ENCODE peak calls at places on chromosomes 6 and 20, in five cellular contexts. L is IMR-90, T is A549, A is heart left ventricle, M is adrenal gland. O is an unnamed sample.
A peak's percentile ranks its signal among the peaks of the same experiment; 100 is the strongest.

GRCh38 chr6:16179970-16180431 is 51.1 kb downstream of the MYLIP start:
- DNase-seq in A (no peak), L (no peak), M (no peak), T (no peak), O (no peak)

GRCh38 chr6:88866856-88867255 is 96.6 kb downstream of the RNGTT start:
- DNase-seq in M (no peak), A (no peak), T (no peak), L (peak; percentile 25), O (no peak)

GRCh38 chr20:63264519-63264918 is 8.1 kb upstream of the ARFGAP1 start:
- DNase-seq in A (no peak), T (no peak), M (no peak), L (no peak), O (no peak)

GRCh38 chr6:157514659-157515496 is 133.9 kb downstream of the ZDHHC14 start:
- DNase-seq in A (no peak), L (peak; percentile 69), T (peak; percentile 55), M (peak; percentile 70), O (no peak)

GRCh38 chr6:126446187-126446696 is 106.3 kb downstream of the CENPW start:
- DNase-seq in M (no peak), T (no peak), L (no peak), A (no peak), O (no peak)

GRCh38 chr6:139640453-139640852 is 266.0 kb upstream of the CITED2 start:
- DNase-seq in L (no peak), T (no peak), A (no peak), M (no peak), O (no peak)

GRCh38 chr6:169337881-169338445 is 84.3 kb upstream of the THBS2 start:
- DNase-seq in M (no peak), A (no peak), L (no peak), T (no peak), O (peak; percentile 86)

GRCh38 chr20:1174787-1175186 is 10.0 kb downstream of the TMEM74B start:
- DNase-seq in M (no peak), L (no peak), T (no peak), A (no peak), O (peak; percentile 53)

GRCh38 chr20:53859684-53860083 is 210.7 kb downstream of the BCAS1 start:
- DNase-seq in L (no peak), M (peak; percentile 37), T (no peak), A (peak; percentile 81), O (no peak)

GRCh38 chr6:35782424-35782823 is 1.6 kb downstream of the CLPSL1 start:
- DNase-seq in M (no peak), T (no peak), A (no peak), L (no peak), O (no peak)

GRCh38 chr20:33832113-33832853 is 21.1 kb downstream of the CHMP4B start:
- DNase-seq in A (peak; percentile 33), T (no peak), M (no peak), L (peak; percentile 21), O (no peak)

GRCh38 chr6:33752139-33753015 is 5.7 kb upstream of the IP6K3 start:
- DNase-seq in L (no peak), T (no peak), M (no peak), A (no peak), O (no peak)

GRCh38 chr20:13220857-13221297 is at the start of gene ISM1:
- DNase-seq in M (no peak), A (no peak), T (peak; percentile 33), L (no peak), O (no peak)

GRCh38 chr20:20150241-20150640 is 97.9 kb downstream of the CFAP61 start:
- DNase-seq in T (no peak), L (no peak), M (no peak), A (no peak), O (no peak)

GRCh38 chr6:18509871-18510643 is 122.9 kb downstream of the RNF144B start:
- DNase-seq in T (no peak), A (no peak), L (no peak), M (no peak), O (no peak)

GRCh38 chr6:113672691-113673149 is 184.4 kb upstream of the MARCKS start:
- DNase-seq in L (peak; percentile 37), A (peak; percentile 35), M (no peak), T (no peak), O (no peak)

DNA sequence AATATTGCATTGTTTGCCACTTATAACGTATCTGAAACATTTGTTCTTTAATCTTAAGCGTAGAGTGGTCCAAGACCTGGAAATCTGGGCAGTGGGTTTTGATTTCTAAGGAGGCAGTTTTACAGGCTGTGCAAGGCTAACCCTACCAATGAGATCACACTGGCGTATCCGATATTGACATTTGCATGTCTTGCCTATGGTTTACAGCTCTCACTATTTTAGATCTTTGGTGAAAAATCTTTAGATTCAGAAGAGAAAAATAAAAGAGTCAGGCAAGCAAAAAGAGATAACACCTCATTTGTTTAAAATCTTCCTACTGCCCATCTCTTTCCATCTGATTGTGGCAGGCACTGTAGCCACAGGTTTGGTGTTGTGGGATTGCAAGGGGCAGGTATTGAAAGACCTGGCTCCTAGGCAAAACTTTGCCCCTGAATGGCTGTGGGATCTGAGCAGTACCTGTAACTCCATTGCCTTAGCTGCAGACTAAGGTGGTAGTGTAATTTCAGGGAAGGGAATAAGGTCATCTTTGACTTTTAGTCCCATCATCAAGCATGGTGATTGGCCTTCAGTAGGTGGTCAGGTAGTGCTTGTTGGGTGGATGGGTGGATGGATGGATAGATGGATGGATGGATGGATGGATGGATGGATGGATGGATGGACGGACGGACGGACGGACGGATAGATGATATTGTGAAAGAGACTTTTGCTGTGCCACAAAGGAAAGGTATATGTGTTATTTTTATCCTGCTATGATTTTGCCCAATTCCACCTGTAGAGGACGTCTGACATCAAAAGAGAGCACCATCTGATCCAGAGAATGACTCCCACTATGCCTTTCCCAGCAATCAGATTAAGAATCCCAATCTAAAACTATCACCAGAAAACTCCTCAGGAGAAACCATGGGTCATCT is 1.9 kb downstream of the TNFAIP3 start:
- DNase-seq in L (no peak), A (no peak), T (no peak), M (no peak), O (peak; percentile 46)
- H3K4me3 ChIP-seq in L (peak overlapping the region; percentile 88), A (no peak overlapping the region), T (peak overlapping the region; percentile 62), M (peak overlapping the region; percentile 71), O (no peak overlapping the region)

GRCh38 chr6:28980797-28981390 is 24.2 kb downstream of the ZNF311 start:
- DNase-seq in A (peak; percentile 53), T (peak; percentile 78), M (peak; percentile 68), L (peak; percentile 77), O (no peak)
- TF ChIP-seq POLR2A in A (no peak), T (no peak), M (no peak), L (no peak), O (no peak)

DNA sequence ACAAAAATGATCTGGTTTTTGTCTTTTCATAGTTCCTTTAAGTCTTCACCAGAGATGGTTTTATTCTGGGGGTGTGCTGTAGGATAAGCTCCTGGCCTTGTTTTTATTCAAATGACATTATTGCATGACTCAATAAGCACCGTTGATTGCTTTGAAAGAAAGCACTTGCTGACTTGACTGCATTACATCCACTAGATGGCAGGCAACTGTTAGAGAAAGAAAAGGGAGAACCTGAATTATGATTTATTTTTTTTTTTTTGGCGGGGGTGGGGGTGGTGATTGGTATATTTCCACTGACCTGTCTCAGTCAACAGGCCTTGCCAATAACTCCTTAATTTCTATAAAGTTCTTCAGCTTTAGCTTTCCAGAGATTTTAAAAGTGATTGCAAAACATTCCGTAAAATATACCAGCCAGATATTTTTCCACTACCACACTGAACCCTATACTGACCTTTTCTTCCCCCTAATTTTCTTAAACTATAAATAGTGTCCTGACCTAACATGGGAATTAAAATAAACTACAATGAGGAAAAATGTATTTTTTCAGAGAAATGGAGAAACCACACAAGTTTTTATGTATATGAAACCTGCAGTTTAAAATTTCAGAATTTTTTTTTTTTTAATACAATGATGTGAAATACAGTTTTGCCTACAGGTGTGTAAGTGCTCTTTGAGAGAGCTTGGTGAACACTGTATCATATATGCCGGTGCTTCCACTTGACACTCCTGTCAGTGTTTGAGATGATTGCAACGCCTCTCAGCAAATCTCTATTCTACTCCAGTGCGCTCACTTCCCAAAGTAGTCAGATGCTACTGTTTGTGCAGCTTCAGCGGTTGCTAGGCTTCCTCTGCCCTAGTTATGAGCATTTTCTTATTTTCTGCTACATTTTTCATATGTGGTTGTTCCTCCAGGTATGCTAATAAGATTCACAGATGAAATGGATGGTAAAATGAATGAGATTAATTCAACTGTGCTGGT is 274.3 kb downstream of the CD109 start:
- DNase-seq in A (no peak), M (no peak), T (peak; percentile 10), L (peak; percentile 67), O (no peak)
- TF ChIP-seq CTCF in A (peak; percentile 34), M (peak; percentile 42), T (peak; percentile 70), L (peak; percentile 75), O (no peak)

GRCh38 chr20:49614338-49615050 is 46.6 kb upstream of the PTGIS start:
- DNase-seq in A (no peak), L (no peak), M (no peak), T (no peak), O (no peak)

GRCh38 chr20:49612127-49612738 is 44.3 kb upstream of the PTGIS start:
- DNase-seq in T (no peak), M (no peak), A (peak; percentile 73), L (no peak), O (no peak)

GRCh38 chr20:49610701-49611538 is 43.0 kb upstream of the PTGIS start:
- DNase-seq in M (peak; percentile 87), A (peak; percentile 75), T (peak; percentile 98), L (no peak), O (peak; percentile 94)

GRCh38 chr20:49607568-49607967 is 39.6 kb upstream of the PTGIS start:
- DNase-seq in A (no peak), T (no peak), M (no peak), L (no peak), O (no peak)

DNA sequence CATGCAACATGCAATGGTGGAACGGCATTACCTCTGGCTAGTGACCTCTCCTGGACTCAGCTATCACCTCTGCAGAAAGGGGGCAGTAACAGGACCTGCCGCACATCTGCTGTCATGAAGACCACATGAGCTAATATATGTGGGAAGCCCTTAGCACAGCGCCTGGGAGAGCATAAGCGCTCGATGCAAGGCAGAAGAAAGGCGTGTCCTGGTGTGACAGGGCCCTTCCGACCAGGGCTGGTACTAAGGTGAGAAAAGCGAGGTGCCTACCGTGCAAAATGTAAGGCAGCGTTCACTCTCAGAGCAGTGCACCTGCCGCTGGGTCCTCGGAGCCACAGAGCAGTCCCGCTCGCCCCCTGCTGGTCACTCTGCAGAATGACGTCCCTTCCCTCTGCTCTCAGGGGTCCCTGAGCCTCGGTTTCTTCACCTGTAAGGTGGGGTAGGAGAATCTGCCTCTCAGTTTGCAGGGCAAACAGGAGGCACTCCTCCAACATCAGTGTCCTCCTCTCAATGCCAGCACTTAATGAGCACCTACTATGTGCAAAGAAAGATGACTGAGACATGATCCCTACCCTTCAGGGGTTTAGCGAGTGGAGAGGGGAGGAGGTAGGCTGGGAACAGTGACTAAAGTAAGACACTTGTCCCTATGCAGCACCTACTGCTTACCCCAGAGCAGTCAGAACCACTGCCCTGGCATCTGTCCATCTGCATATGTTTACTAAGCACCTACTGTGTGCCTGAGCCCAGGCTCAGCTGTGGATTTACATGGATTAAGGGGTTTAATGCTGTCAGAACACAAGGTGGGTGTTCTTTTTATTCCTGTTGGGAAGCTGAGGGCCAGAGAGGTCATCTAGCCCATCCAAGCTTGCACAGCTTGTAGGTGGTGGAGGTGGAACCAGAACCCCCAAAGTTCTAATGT is 41.1 kb upstream of the PTGIS start:
- DNase-seq in L (no peak), M (peak; percentile 69), T (peak; percentile 79), A (peak; percentile 58), O (no peak)
- H3K4me3 ChIP-seq in L (no peak overlapping the region), M (no peak overlapping the region), T (peak overlapping the region; percentile 22), A (no peak overlapping the region), O (no peak overlapping the region)

GRCh38 chr20:3786126-3786484 is 435 bp downstream of the CENPB start:
- DNase-seq in L (peak; percentile 61), M (peak; percentile 74), A (peak; percentile 67), T (no peak), O (peak; percentile 91)
- TF ChIP-seq POLR2A in L (no peak), M (no peak), A (no peak), T (no peak), O (no peak)